ENCODE peak calls at places on chromosomes 7 and 10, in seven cellular contexts. A is psoas muscle, D is IMR-90, G is ovary, B is DND-41, P is thoracic aorta, H is endodermal cell. V is an unnamed sample.
A peak's percentile ranks its signal among the peaks of the same experiment; 100 is the strongest.

GRCh38 chr7:37327288-37327687 is 121.4 kb downstream of the ELMO1 start:
- DNase-seq in A (no peak), P (no peak), G (no peak), B (no peak), D (no peak), H (no peak), V (no peak)

GRCh38 chr10:112332509-112333228 is 41.2 kb upstream of the ACSL5 start:
- DNase-seq in G (no peak), B (no peak), A (no peak), D (no peak), H (no peak), P (no peak), V (no peak)

GRCh38 chr7:12323415-12323814 is 80.2 kb downstream of the VWDE start:
- DNase-seq in B (no peak), H (no peak), A (no peak), P (no peak), G (no peak), D (no peak), V (no peak)

GRCh38 chr10:29381230-29381563 is 92.3 kb downstream of the LYZL1 start:
- DNase-seq in D (no peak), G (no peak), P (no peak), H (no peak), B (no peak), A (no peak), V (no peak)

GRCh38 chr7:130733866-130734524 is at the start of gene KLF14:
- DNase-seq in H (peak; percentile 69), P (no peak), D (no peak), A (peak; percentile 37), B (no peak), G (peak; percentile 32), V (peak; percentile 15)

GRCh38 chr7:115635876-115636275 is 394.7 kb downstream of the TFEC start:
- DNase-seq in G (no peak), A (no peak), H (no peak), P (no peak), B (no peak), D (no peak), V (no peak)

GRCh38 chr10:47026301-47027107 is 115.3 kb downstream of the PTPN20 start:
- DNase-seq in D (no peak), G (no peak), P (no peak), B (no peak), A (no peak), H (peak; percentile 48), V (no peak)

GRCh38 chr7:132575336-132575986 is 809 bp downstream of the PLXNA4 start:
- DNase-seq in G (peak; percentile 67), P (no peak), D (peak; percentile 18), H (peak; percentile 83), A (peak; percentile 43), B (no peak), V (peak; percentile 65)

GRCh38 chr7:87027900-87028299 is 31.6 kb downstream of the ELAPOR2 start:
- DNase-seq in G (no peak), A (no peak), P (no peak), D (no peak), B (no peak), H (no peak), V (no peak)

GRCh38 chr7:142892941-142893340 is 7.4 kb upstream of the TRPV6 start:
- DNase-seq in P (no peak), H (peak; percentile 17), A (no peak), D (no peak), G (no peak), B (no peak), V (no peak)

GRCh38 chr7:133784421-133785045 is 342.6 kb upstream of the LRGUK start:
- DNase-seq in P (no peak), B (no peak), G (no peak), A (no peak), D (no peak), H (no peak), V (no peak)

GRCh38 chr10:45235823-45236222 is 79.6 kb downstream of the OR13A1 start:
- DNase-seq in B (no peak), G (no peak), D (peak; percentile 7), H (no peak), P (no peak), A (no peak), V (no peak)

GRCh38 chr7:123675092-123675473 is 19.4 kb downstream of the LMOD2 start:
- DNase-seq in B (no peak), A (no peak), D (peak; percentile 25), P (no peak), H (no peak), G (no peak), V (no peak)

GRCh38 chr7:52749880-52750279 is 285.6 kb upstream of the POM121L12 start:
- DNase-seq in D (no peak), B (no peak), G (no peak), H (peak; percentile 85), P (no peak), A (no peak), V (no peak)

GRCh38 chr7:100832281-100832633 is 4.9 kb upstream of the EPHB4 start:
- DNase-seq in H (no peak), P (no peak), G (no peak), A (no peak), D (no peak), B (no peak), V (no peak)

GRCh38 chr7:156155988-156156733 is 343.9 kb upstream of the SHH start:
- DNase-seq in D (no peak), P (no peak), B (no peak), H (peak; percentile 51), G (no peak), A (no peak), V (no peak)

GRCh38 chr7:131786204-131786603 is 229.8 kb upstream of the PODXL start:
- DNase-seq in A (no peak), B (no peak), G (no peak), P (no peak), H (no peak), D (no peak), V (no peak)

GRCh38 chr10:59698326-59698725 is 11.3 kb downstream of the SLC16A9 start:
- DNase-seq in B (no peak), P (no peak), A (no peak), D (no peak), H (no peak), G (no peak), V (no peak)

GRCh38 chr10:31345886-31346285 is 26.9 kb downstream of the ZEB1 start:
- DNase-seq in D (peak; percentile 17), H (no peak), B (no peak), A (no peak), P (no peak), G (no peak), V (no peak)

GRCh38 chr10:29960261-29960660 is 99.1 kb downstream of the JCAD start:
- DNase-seq in D (no peak), P (no peak), B (no peak), G (no peak), A (no peak), H (no peak), V (no peak)

GRCh38 chr10:89414146-89414878 is at the start of gene IFIT5:
- DNase-seq in A (peak; percentile 76), H (peak; percentile 89), B (peak; percentile 85), P (no peak), G (peak; percentile 79), D (peak; percentile 67), V (peak; percentile 80)

GRCh38 chr10:89416465-89416864 is 2.1 kb downstream of the IFIT5 start:
- DNase-seq in B (no peak), D (no peak), H (no peak), P (no peak), G (no peak), A (no peak), V (no peak)

GRCh38 chr10:89414879-89415821 is 782 bp downstream of the IFIT5 start:
- DNase-seq in G (peak; percentile 52), P (no peak), A (peak; percentile 52), B (peak; percentile 58), H (peak; percentile 80), D (peak; percentile 32), V (peak; percentile 59)

GRCh38 chr10:89421018-89421476 is 6.7 kb downstream of the IFIT5 start:
- DNase-seq in A (no peak), D (no peak), P (no peak), B (no peak), G (no peak), H (no peak), V (no peak)

GRCh38 chr10:89419548-89419947 is 5.2 kb downstream of the IFIT5 start:
- DNase-seq in P (no peak), B (no peak), D (peak; percentile 31), G (no peak), H (no peak), A (no peak), V (no peak)
- TF ChIP-seq CTCF in P (no peak), B (no peak), D (peak; percentile 44), G (no peak), H (peak; percentile 80), A (no peak), V (peak; percentile 41)

GRCh38 chr7:158240801-158241200 is 346.8 kb downstream of the PTPRN2 start:
- DNase-seq in H (no peak), A (no peak), P (no peak), B (no peak), G (no peak), D (no peak), V (no peak)
- H3K9me3 ChIP-seq in H (peaks cover 66% of the 10 kb centered on the region), A (no peaks in the 10 kb centered on the region), P (no peaks in the 10 kb centered on the region), B (no peaks in the 10 kb centered on the region), G (no peaks in the 10 kb centered on the region), D (peaks cover 48% of the 10 kb centered on the region), V (peaks cover 13% of the 10 kb centered on the region)

GRCh38 chr7:2649139-2649838 is 17.5 kb downstream of the TTYH3 start:
- DNase-seq in G (no peak), P (no peak), H (no peak), B (no peak), D (no peak), A (no peak), V (no peak)
- TF ChIP-seq CTCF in G (no peak), P (no peak), H (no peak), B (no peak), D (no peak), A (no peak), V (no peak)

GRCh38 chr7:257647-257992 is 32.4 kb upstream of the FOXL3 start:
- DNase-seq in D (no peak), P (no peak), G (peak; percentile 22), B (no peak), H (no peak), A (no peak), V (no peak)

GRCh38 chr7:258476-259190 is 31.3 kb upstream of the FOXL3 start:
- DNase-seq in D (no peak), A (peak; percentile 14), P (no peak), G (peak; percentile 14), H (no peak), B (no peak), V (no peak)

GRCh38 chr7:256461-256940 is 33.5 kb upstream of the FOXL3 start:
- DNase-seq in A (peak; percentile 14), P (no peak), G (peak; percentile 20), D (no peak), H (no peak), B (no peak), V (no peak)

GRCh38 chr7:255721-256361 is 34.1 kb upstream of the FOXL3 start:
- DNase-seq in P (no peak), A (peak; percentile 14), H (no peak), B (no peak), D (no peak), G (peak; percentile 26), V (no peak)

GRCh38 chr7:256981-257646 is 32.9 kb upstream of the FOXL3 start:
- DNase-seq in P (no peak), G (peak; percentile 18), H (no peak), D (no peak), A (peak; percentile 7), B (no peak), V (no peak)
- H3K9me3 ChIP-seq in P (no peaks in the 10 kb centered on the region), G (no peaks in the 10 kb centered on the region), H (peaks cover 2% of the 10 kb centered on the region), D (peaks cover 19% of the 10 kb centered on the region), A (no peaks in the 10 kb centered on the region), B (peaks cover 2% of the 10 kb centered on the region), V (no peaks in the 10 kb centered on the region)

GRCh38 chr10:8052970-8053445 is 1.5 kb upstream of the GATA3 start:
- DNase-seq in G (no peak), B (no peak), A (no peak), H (no peak), D (no peak), P (no peak), V (no peak)
- TF ChIP-seq CTCF in G (no peak), B (peak; percentile 93), A (no peak), H (no peak), D (no peak), P (no peak), V (no peak)